ENCODE peak calls at places on chromosomes 1 and 21, in seven cellular contexts. P is adrenal gland, A is K562, M is psoas muscle, G is astrocyte of the cerebellum, W is IMR-90, S is spleen. U is an unnamed sample.

GRCh38 chr1:97101523-97101922 is 379.9 kb downstream of the PTBP2 start:
- DNase-seq in W (no peak), S (no peak), A (no peak), M (no peak), P (no peak), G (no peak), U (no peak)

GRCh38 chr1:31065310-31066217 is at the start of gene PUM1:
- DNase-seq in P (peak; percentile 99), A (peak; percentile 96), W (peak; percentile 96), G (peak; percentile 94), S (peak; percentile 100), M (peak; percentile 98), U (peak; percentile 99)

GRCh38 chr21:39103689-39104088 is 79.6 kb downstream of the PSMG1 start:
- DNase-seq in M (no peak), G (no peak), P (no peak), W (peak; percentile 67), S (no peak), A (no peak), U (no peak)

GRCh38 chr1:12029720-12030339 is 10.5 kb downstream of the MIIP start:
- DNase-seq in A (no peak), W (no peak), G (no peak), S (no peak), P (no peak), M (no peak), U (no peak)

GRCh38 chr1:221227460-221227859 is 348.2 kb downstream of the HLX start:
- DNase-seq in W (no peak), S (no peak), P (no peak), G (no peak), M (no peak), A (no peak), U (no peak)

GRCh38 chr1:36081926-36082485 is 1.9 kb upstream of the TEKT2 start:
- DNase-seq in S (peak; percentile 2), W (no peak), M (no peak), G (no peak), P (no peak), A (no peak), U (no peak)

GRCh38 chr1:192877283-192877886 is 68.5 kb downstream of the RGS2 start:
- DNase-seq in M (no peak), W (no peak), A (no peak), P (no peak), G (peak; percentile 32), S (no peak), U (peak; percentile 10)

GRCh38 chr1:4461726-4462290 is 192.6 kb upstream of the AJAP1 start:
- DNase-seq in G (no peak), S (no peak), A (no peak), W (no peak), P (no peak), M (no peak), U (no peak)

GRCh38 chr1:201795066-201795465 is 33.9 kb upstream of the IPO9 start:
- DNase-seq in A (no peak), G (no peak), M (no peak), W (no peak), S (no peak), P (no peak), U (no peak)

GRCh38 chr1:1730870-1731269 is 6.7 kb upstream of the CDK11A start:
- DNase-seq in P (peak; percentile 9), M (no peak), G (no peak), W (no peak), A (no peak), S (no peak), U (no peak)

GRCh38 chr21:35002879-35003722 is 46.0 kb downstream of the RUNX1 start:
- DNase-seq in A (no peak), G (peak; percentile 78), M (no peak), W (peak; percentile 92), P (no peak), S (no peak), U (no peak)

GRCh38 chr21:31182231-31183129 is 144.2 kb upstream of the KRTAP19-8 start:
- DNase-seq in M (no peak), P (no peak), S (no peak), A (no peak), W (no peak), G (no peak), U (no peak)

GRCh38 chr21:44371596-44371995 is 18.2 kb downstream of the TRPM2 start:
- DNase-seq in A (no peak), M (peak; percentile 18), P (no peak), W (no peak), S (no peak), G (no peak), U (no peak)

GRCh38 chr1:157240495-157241184 is 102.4 kb upstream of the ETV3 start:
- DNase-seq in W (no peak), A (no peak), S (no peak), P (no peak), G (no peak), M (no peak), U (no peak)

GRCh38 chr1:213669964-213670691 is 317.6 kb upstream of the PROX1 start:
- DNase-seq in S (no peak), W (no peak), A (no peak), M (no peak), G (no peak), P (no peak), U (no peak)

GRCh38 chr1:182720465-182720864 is 36.1 kb upstream of the RGS8 start:
- DNase-seq in W (peak; percentile 10), S (no peak), M (no peak), G (no peak), A (no peak), P (no peak), U (no peak)

GRCh38 chr1:5273280-5274003 is 619.0 kb downstream of the AJAP1 start:
- DNase-seq in G (no peak), P (no peak), S (peak; percentile 21), W (no peak), A (no peak), M (no peak), U (no peak)

GRCh38 chr1:80155371-80155770 is 1148.8 kb upstream of the ADGRL4 start:
- DNase-seq in S (no peak), W (peak; percentile 1), G (no peak), P (no peak), A (no peak), M (no peak), U (no peak)
- TF ChIP-seq CTCF in S (no peak), W (peak; percentile 11), G (no peak), P (no peak), A (no peak), M (no peak), U (no peak)

DNA sequence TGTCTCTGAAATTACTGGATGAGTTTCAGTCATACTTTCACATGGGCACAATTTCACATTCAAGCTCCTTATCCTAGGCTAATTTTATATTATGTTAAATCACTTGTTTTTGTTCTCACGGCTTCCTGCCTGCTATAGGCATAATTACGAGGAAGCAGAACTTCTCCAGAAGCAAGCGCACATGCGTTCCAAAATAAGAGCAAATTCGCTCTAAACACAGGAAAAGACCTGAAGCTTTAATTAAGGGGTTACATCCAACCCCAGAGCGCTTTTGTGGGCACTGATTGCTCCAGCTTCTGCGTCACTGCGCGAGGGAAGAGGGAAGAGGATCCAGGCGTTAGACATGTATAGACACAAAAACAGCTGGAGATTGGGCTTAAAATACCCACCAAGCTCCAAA is at the start of gene CORT:
- DNase-seq in M (no peak), G (no peak), W (no peak), S (no peak), A (no peak), P (no peak), U (no peak)
- H3K4me3 ChIP-seq in M (no peak within 1 kb of the TSS), G (no peak within 1 kb of the TSS), W (no peak within 1 kb of the TSS), S (no peak within 1 kb of the TSS), A (no peak within 1 kb of the TSS), P (no peak within 1 kb of the TSS), U (no peak within 1 kb of the TSS)

GRCh38 chr1:94619731-94620130 is 78.2 kb upstream of the F3 start:
- DNase-seq in P (no peak), W (no peak), S (no peak), G (no peak), M (no peak), A (no peak), U (no peak)

GRCh38 chr1:94620345-94621031 is 78.9 kb upstream of the F3 start:
- DNase-seq in G (no peak), A (no peak), P (no peak), S (no peak), M (no peak), W (no peak), U (no peak)

GRCh38 chr1:94616503-94616902 is 74.9 kb upstream of the F3 start:
- DNase-seq in W (no peak), G (no peak), P (no peak), S (no peak), M (no peak), A (no peak), U (no peak)

GRCh38 chr1:94617139-94617805 is 75.7 kb upstream of the F3 start:
- DNase-seq in P (no peak), S (no peak), A (no peak), M (no peak), G (no peak), W (peak; percentile 87), U (no peak)

GRCh38 chr1:94617957-94618739 is 76.6 kb upstream of the F3 start:
- DNase-seq in P (no peak), W (no peak), M (no peak), A (no peak), S (no peak), G (no peak), U (no peak)
- TF ChIP-seq CTCF in P (no peak), W (no peak), M (no peak), A (no peak), S (no peak), G (no peak), U (no peak)

GRCh38 chr1:198649598-198650338 is 10.9 kb downstream of the PTPRC start:
- DNase-seq in S (no peak), W (no peak), A (no peak), G (no peak), M (no peak), P (no peak), U (peak; percentile 51)

GRCh38 chr1:198651685-198652400 is 13.0 kb downstream of the PTPRC start:
- DNase-seq in P (no peak), A (no peak), G (no peak), W (no peak), M (no peak), S (no peak), U (peak; percentile 46)

GRCh38 chr1:198653815-198654413 is 15.1 kb downstream of the PTPRC start:
- DNase-seq in S (no peak), M (no peak), P (no peak), G (no peak), A (no peak), W (no peak), U (no peak)

GRCh38 chr1:198648584-198648983 is 9.7 kb downstream of the PTPRC start:
- DNase-seq in M (no peak), W (no peak), P (no peak), A (no peak), G (no peak), S (no peak), U (no peak)

DNA sequence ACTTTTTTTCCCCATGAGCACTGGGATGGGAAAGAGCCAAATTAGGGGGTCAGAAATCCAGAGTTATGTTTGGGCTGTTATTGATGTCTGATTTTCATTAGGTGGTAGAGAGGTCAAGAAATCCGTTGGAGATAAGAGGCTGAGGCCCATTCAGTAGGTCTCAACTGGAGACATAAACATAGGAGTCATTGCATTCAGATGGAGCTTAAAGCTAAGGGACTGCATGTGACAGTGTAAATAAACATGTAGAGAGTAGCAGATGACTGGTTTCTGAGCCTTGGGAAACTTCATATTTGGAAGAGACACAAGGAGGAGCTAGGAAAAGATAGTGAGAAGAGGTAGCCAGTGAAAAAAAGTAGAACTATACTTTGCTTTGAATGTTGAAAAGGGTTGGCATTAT is 11.7 kb downstream of the PTPRC start:
- DNase-seq in M (no peak), P (no peak), S (no peak), A (no peak), G (no peak), W (no peak), U (no peak)
- H3K4me3 ChIP-seq in M (no peak overlapping the region), P (no peak overlapping the region), S (no peak overlapping the region), A (no peak overlapping the region), G (no peak overlapping the region), W (no peak overlapping the region), U (no peak overlapping the region)

GRCh38 chr1:10059329-10059691 is 26.6 kb downstream of the UBE4B start:
- DNase-seq in M (no peak), P (no peak), G (no peak), S (no peak), W (no peak), A (no peak), U (no peak)
- TF ChIP-seq CTCF in M (no peak), P (no peak), G (no peak), S (no peak), W (no peak), A (no peak), U (no peak)